ENCODE peak calls at places on chromosomes 1 and 21, in six cellular contexts. J, K, U, Z, P and N are unnamed samples.
A peak's percentile ranks its signal among the peaks of the same experiment; 100 is the strongest.

GRCh38 chr1:198117267-198117666 is 39.5 kb upstream of the NEK7 start:
- DNase-seq in J (no peak), K (no peak), U (no peak), Z (no peak), P (no peak), N (no peak)

GRCh38 chr21:41713495-41714281 is 53.2 kb downstream of the RIPK4 start:
- DNase-seq in J (no peak), K (no peak), U (no peak), Z (peak; percentile 42), P (no peak), N (no peak)

GRCh38 chr1:61270761-61271411 is 188.5 kb downstream of the NFIA start:
- DNase-seq in J (no peak), K (peak; percentile 58), U (no peak), Z (peak; percentile 46), P (peak; percentile 73), N (no peak)

GRCh38 chr1:11531943-11532342 is 53.0 kb downstream of the DISP3 start:
- DNase-seq in J (no peak), K (no peak), U (no peak), Z (no peak), P (no peak), N (no peak)

GRCh38 chr1:4303303-4303702 is 351.1 kb upstream of the AJAP1 start:
- DNase-seq in J (no peak), K (no peak), U (no peak), Z (no peak), P (no peak), N (no peak)

GRCh38 chr1:107739183-107739582 is 225.8 kb downstream of the VAV3 start:
- DNase-seq in J (no peak), K (no peak), U (no peak), Z (no peak), P (no peak), N (no peak)

GRCh38 chr1:225567789-225568188 is 85.1 kb downstream of the ENAH start:
- DNase-seq in J (no peak), K (peak; percentile 22), U (no peak), Z (peak; percentile 6), P (no peak), N (peak; percentile 13)

GRCh38 chr1:93613895-93614294 is 67.7 kb downstream of the BCAR3 start:
- DNase-seq in J (no peak), K (no peak), U (no peak), Z (no peak), P (no peak), N (no peak)

GRCh38 chr1:184753093-184753492 is 1.6 kb downstream of the EDEM3 start:
- DNase-seq in J (no peak), K (no peak), U (no peak), Z (no peak), P (no peak), N (no peak)

GRCh38 chr1:37250371-37250770 is 216.1 kb upstream of the GRIK3 start:
- DNase-seq in J (no peak), K (no peak), U (no peak), Z (no peak), P (no peak), N (no peak)

GRCh38 chr1:33045246-33045645 is 8.6 kb upstream of the AK2 start:
- DNase-seq in J (no peak), K (no peak), U (no peak), Z (peak; percentile 47), P (peak; percentile 37), N (peak; percentile 54)

GRCh38 chr21:16134134-16134533 is 404.4 kb downstream of the USP25 start:
- DNase-seq in J (no peak), K (no peak), U (no peak), Z (no peak), P (no peak), N (no peak)

GRCh38 chr1:116026626-116027025 is 50.3 kb downstream of the SLC22A15 start:
- DNase-seq in J (no peak), K (no peak), U (no peak), Z (no peak), P (no peak), N (no peak)

GRCh38 chr1:100433563-100433962 is 81.3 kb downstream of the CDC14A start:
- DNase-seq in J (no peak), K (no peak), U (no peak), Z (no peak), P (no peak), N (no peak)

GRCh38 chr1:96259399-96259798 is 462.2 kb upstream of the PTBP2 start:
- DNase-seq in J (no peak), K (no peak), U (no peak), Z (no peak), P (no peak), N (no peak)

GRCh38 chr1:207861442-207862177 is 49.3 kb downstream of the CD34 start:
- DNase-seq in J (no peak), K (no peak), U (peak; percentile 44), Z (no peak), P (no peak), N (peak; percentile 83)

GRCh38 chr1:166888710-166889109 is 12.6 kb upstream of the TADA1 start:
- DNase-seq in J (no peak), K (no peak), U (no peak), Z (no peak), P (peak; percentile 27), N (no peak)

GRCh38 chr1:36455386-36455785 is 5.1 kb upstream of the OSCP1 start:
- DNase-seq in J (no peak), K (no peak), U (no peak), Z (no peak), P (no peak), N (no peak)

GRCh38 chr1:204974326-204974725 is 68.7 kb upstream of the CNTN2 start:
- DNase-seq in J (no peak), K (no peak), U (no peak), Z (no peak), P (no peak), N (no peak)
- TF ChIP-seq MYC in J (no peak), K (no peak), U (no peak), Z (no peak), P (no peak), N (no peak)

GRCh38 chr1:31295874-31296485 is 608 bp downstream of the SNRNP40 start:
- DNase-seq in J (no peak), K (no peak), U (no peak), Z (no peak), P (no peak), N (peak; percentile 6)
- TF ChIP-seq MYC in J (no peak), K (no peak), U (no peak), Z (no peak), P (no peak), N (no peak)

GRCh38 chr1:227947678-227948492 is at the start of gene WNT9A:
- DNase-seq in J (peak; percentile 47), K (peak; percentile 42), U (no peak), Z (no peak), P (peak; percentile 98), N (peak; percentile 45)
- TF ChIP-seq MYC in J (no peak), K (no peak), U (no peak), Z (no peak), P (no peak), N (no peak)

GRCh38 chr1:196677781-196678509 is 26.1 kb downstream of the CFH start:
- DNase-seq in J (no peak), K (no peak), U (no peak), Z (no peak), P (no peak), N (no peak)
- TF ChIP-seq MYC in J (no peak), K (no peak), U (no peak), Z (no peak), P (no peak), N (no peak)

GRCh38 chr1:204278973-204279372 is 65.2 kb upstream of the GOLT1A start:
- DNase-seq in J (no peak), K (no peak), U (no peak), Z (no peak), P (no peak), N (no peak)

GRCh38 chr1:204280562-204280961 is 66.8 kb upstream of the GOLT1A start:
- DNase-seq in J (no peak), K (no peak), U (no peak), Z (no peak), P (no peak), N (no peak)

GRCh38 chr1:204275695-204276596 is 62.2 kb upstream of the GOLT1A start:
- DNase-seq in J (no peak), K (no peak), U (no peak), Z (no peak), P (no peak), N (no peak)

GRCh38 chr1:204280099-204280498 is 66.3 kb upstream of the GOLT1A start:
- DNase-seq in J (no peak), K (no peak), U (no peak), Z (no peak), P (no peak), N (no peak)

GRCh38 chr1:204278254-204278653 is 64.5 kb upstream of the GOLT1A start:
- DNase-seq in J (no peak), K (no peak), U (no peak), Z (no peak), P (no peak), N (no peak)
- TF ChIP-seq MYC in J (no peak), K (no peak), U (no peak), Z (no peak), P (no peak), N (no peak)

GRCh38 chr1:39003787-39004186 is 12.7 kb downstream of the AKIRIN1 start:
- DNase-seq in J (no peak), K (no peak), U (no peak), Z (no peak), P (no peak), N (no peak)
- TF ChIP-seq MYC in J (no peak), K (no peak), U (no peak), Z (no peak), P (no peak), N (no peak)

GRCh38 chr1:156805766-156806511 is 10.7 kb downstream of the SH2D2A start:
- DNase-seq in J (no peak), K (peak; percentile 59), U (no peak), Z (no peak), P (no peak), N (no peak)
- TF ChIP-seq MYC in J (no peak), K (no peak), U (no peak), Z (no peak), P (no peak), N (no peak)

DNA sequence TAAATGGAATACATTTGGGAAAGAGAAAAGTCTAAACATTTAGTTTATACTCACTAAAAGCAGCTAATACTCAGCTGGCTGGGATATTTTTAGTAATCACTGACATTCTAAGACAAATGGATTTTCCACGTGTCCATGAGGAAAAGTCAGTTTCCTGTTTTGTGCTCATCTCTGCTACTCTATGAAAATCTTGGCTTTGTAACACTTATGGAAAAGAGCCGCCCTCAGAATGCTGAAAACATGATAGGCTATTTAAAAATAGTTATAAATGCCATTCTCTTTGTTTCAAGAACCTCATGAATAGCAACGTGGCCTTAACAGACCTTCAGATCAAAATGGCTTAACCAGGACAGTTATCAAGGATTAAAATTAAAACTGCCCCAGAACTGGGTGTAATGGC is 29.9 kb downstream of the MRAP start:
- DNase-seq in J (no peak), K (peak; percentile 83), U (no peak), Z (no peak), P (no peak), N (no peak)
- TF ChIP-seq MYC in J (no peak), K (no peak), U (no peak), Z (no peak), P (no peak), N (no peak)